ENCODE peak calls at places on chromosomes 1 and 21, in seven cellular contexts. O is T follicular helper cell; X is activated effector memory CD4-positive, alpha-beta T cell treated with anti-CD3 and anti-CD28 coated beads, Interleukin-2, amount 50 U/mL, for 16 hours; A is NCI-H2081; T is sciatic nerve; P is HuH-7.5; F is cardiac fibroblast. Y is an unnamed sample.
A peak's percentile ranks its signal among the peaks of the same experiment; 100 is the strongest.

GRCh38 chr1:229752679-229753078 is 126.6 kb downstream of the URB2 start:
- DNase-seq in O (no peak), X (no peak), A (no peak), F (no peak), T (no peak), P (no peak), Y (no peak)

GRCh38 chr1:46535063-46535462 is 16.4 kb downstream of the KNCN start:
- DNase-seq in O (no peak), A (no peak), F (no peak), X (peak; percentile 67), T (no peak), P (peak; percentile 85), Y (peak; percentile 76)

GRCh38 chr1:19344372-19344810 is 32.3 kb downstream of the SLC66A1 start:
- DNase-seq in O (peak; percentile 20), P (peak; percentile 76), F (peak; percentile 50), T (peak; percentile 80), A (peak; percentile 12), X (peak; percentile 78), Y (peak; percentile 74)

GRCh38 chr21:24693779-24694178 is 913.5 kb downstream of the MRPL39 start:
- DNase-seq in A (no peak), P (no peak), X (no peak), O (no peak), T (no peak), F (no peak), Y (no peak)

GRCh38 chr1:1020000-1020404 is at the start of gene AGRN:
- DNase-seq in X (no peak), A (no peak), O (no peak), F (no peak), P (no peak), T (no peak), Y (no peak)

GRCh38 chr1:172545349-172546004 is 12.5 kb downstream of the SUCO start:
- DNase-seq in T (no peak), A (no peak), O (no peak), X (no peak), F (no peak), P (no peak), Y (no peak)

GRCh38 chr1:154955718-154956513 is at the start of gene PBXIP1:
- DNase-seq in X (peak; percentile 91), T (peak; percentile 84), F (peak; percentile 93), A (peak; percentile 89), O (peak; percentile 79), P (peak; percentile 100), Y (peak; percentile 95)

GRCh38 chr1:205769641-205770365 is 5.5 kb downstream of the RAB29 start:
- DNase-seq in T (no peak), P (no peak), X (no peak), A (no peak), F (no peak), O (no peak), Y (no peak)

GRCh38 chr1:203751051-203751450 is 13.9 kb upstream of the LAX1 start:
- DNase-seq in F (peak; percentile 67), T (no peak), X (no peak), A (no peak), P (no peak), O (no peak), Y (no peak)

GRCh38 chr1:116628448-116628847 is 39.1 kb downstream of the IGSF3 start:
- DNase-seq in P (no peak), X (no peak), O (no peak), A (no peak), T (no peak), F (no peak), Y (no peak)

GRCh38 chr1:109546311-109547109 is 1.9 kb upstream of the GNAI3 start:
- DNase-seq in P (peak; percentile 88), T (peak; percentile 96), X (peak; percentile 95), A (peak; percentile 84), O (peak; percentile 87), F (peak; percentile 92), Y (peak; percentile 49)

GRCh38 chr1:220462756-220463155 is 65.2 kb upstream of the MARK1 start:
- DNase-seq in P (no peak), X (no peak), T (no peak), F (no peak), A (no peak), O (no peak), Y (no peak)

GRCh38 chr21:38957575-38958340 is 152.0 kb downstream of the ETS2 start:
- DNase-seq in P (no peak), X (no peak), O (no peak), F (no peak), A (no peak), T (no peak), Y (no peak)

Y was measured in 8988T.